ENCODE peak calls at places on chromosomes 12 and 14, in six cellular contexts. A is mesenchymal stem cell, X is neural progenitor cell, N is neuronal stem cell, P is NT2/D1, Z is Karpas-422. D is an unnamed sample.

GRCh38 chr14:52987514-52987913 is 36.7 kb upstream of the FERMT2 start:
- DNase-seq in A (no peak), X (no peak), N (no peak), P (no peak), Z (no peak), D (no peak)

GRCh38 chr12:46432325-46432724 is 59.8 kb upstream of the SLC38A2 start:
- DNase-seq in A (no peak), X (no peak), N (no peak), P (no peak), Z (no peak), D (no peak)

GRCh38 chr14:102917469-102918211 is 4.8 kb upstream of the AMN start:
- DNase-seq in A (peak), X (peak), N (no peak), P (no peak), Z (peak), D (peak)

GRCh38 chr14:98445736-98446135 is 826.3 kb downstream of the BCL11B start:
- DNase-seq in A (no peak), X (no peak), N (no peak), P (no peak), Z (no peak), D (no peak)

GRCh38 chr12:52061470-52062166 is 8.2 kb upstream of the ATG101 start:
- DNase-seq in A (peak), X (peak), N (no peak), P (no peak), Z (no peak), D (no peak)

GRCh38 chr14:77804592-77804991 is 4.7 kb downstream of the ADCK1 start:
- DNase-seq in A (no peak), X (peak), N (no peak), P (no peak), Z (peak), D (peak)

GRCh38 chr14:36316131-36316530 is 4.3 kb downstream of the MBIP start:
- DNase-seq in A (no peak), X (no peak), N (no peak), P (no peak), Z (no peak), D (no peak)

GRCh38 chr12:98058838-98059237 is 456.6 kb upstream of the TMPO start:
- DNase-seq in A (no peak), X (peak), N (peak), P (no peak), Z (no peak), D (no peak)

GRCh38 chr14:103142031-103142430 is 18.8 kb downstream of the TNFAIP2 start:
- DNase-seq in A (no peak), X (no peak), N (no peak), P (no peak), Z (peak), D (no peak)

GRCh38 chr12:97568336-97569180 is 106.0 kb downstream of the RMST start:
- DNase-seq in A (no peak), X (no peak), N (no peak), P (no peak), Z (peak), D (peak)

GRCh38 chr12:65948320-65949008 is 124.2 kb downstream of the HMGA2 start:
- DNase-seq in A (peak), X (peak), N (no peak), P (no peak), Z (no peak), D (peak)

GRCh38 chr12:22333751-22334695 is 484 bp downstream of the ST8SIA1 start:
- DNase-seq in A (no peak), X (peak), N (peak), P (peak), Z (no peak), D (no peak)
- H3K9ac ChIP-seq in A (peak), X (no peak), N (peak), P (peak), Z (no peak), D (no peak)

GRCh38 chr12:126362964-126363363 is 1297.7 kb downstream of the AACS start:
- DNase-seq in A (no peak), X (peak), N (no peak), P (no peak), Z (no peak), D (no peak)
- H3K9ac ChIP-seq in A (no peak), X (no peak), N (no peak), P (no peak), Z (no peak), D (no peak)

GRCh38 chr12:38386238-38386985 is 69.8 kb downstream of the ALG10B start:
- DNase-seq in A (no peak), X (no peak), N (no peak), P (no peak), Z (no peak), D (peak)
- H3K9ac ChIP-seq in A (no peak), X (no peak), N (no peak), P (no peak), Z (no peak), D (peak)

GRCh38 chr12:131735863-131736806 is 25.2 kb downstream of the SFSWAP start:
- DNase-seq in A (no peak), X (no peak), N (no peak), P (no peak), Z (no peak), D (no peak)

GRCh38 chr12:131738196-131738595 is 27.3 kb downstream of the SFSWAP start:
- DNase-seq in A (no peak), X (no peak), N (no peak), P (no peak), Z (no peak), D (no peak)

GRCh38 chr12:131735153-131735456 is 24.2 kb downstream of the SFSWAP start:
- DNase-seq in A (no peak), X (no peak), N (no peak), P (no peak), Z (no peak), D (no peak)

GRCh38 chr12:131736807-131737484 is 26.1 kb downstream of the SFSWAP start:
- DNase-seq in A (peak), X (no peak), N (no peak), P (no peak), Z (no peak), D (peak)

GRCh38 chr12:131737485-131737827 is 26.6 kb downstream of the SFSWAP start:
- DNase-seq in A (no peak), X (no peak), N (no peak), P (no peak), Z (no peak), D (no peak)
- H3K9ac ChIP-seq in A (no peak), X (no peak), N (no peak), P (no peak), Z (no peak), D (peak)

DNA sequence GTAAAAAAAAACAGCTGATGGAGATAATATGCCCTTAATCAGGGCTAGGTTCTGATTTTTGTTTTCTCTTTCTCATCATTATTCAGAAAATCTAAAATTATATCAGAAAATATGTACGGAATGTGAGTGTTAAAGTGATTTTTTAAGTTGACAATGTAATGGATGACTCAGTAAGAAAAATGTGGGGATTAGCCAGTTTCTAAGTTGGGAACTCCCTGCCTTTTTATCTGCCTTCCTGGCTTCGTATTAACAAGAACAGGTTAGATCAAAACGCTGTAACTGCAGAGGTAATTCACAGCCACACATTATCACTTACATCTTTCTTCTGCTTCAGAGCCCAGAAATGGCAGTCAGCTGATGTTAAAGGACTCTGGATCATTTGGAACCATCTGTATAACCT is 135.9 kb upstream of the SLC16A7 start:
- DNase-seq in A (no peak), X (no peak), N (no peak), P (no peak), Z (no peak), D (peak)
- H3K9ac ChIP-seq in A (no peak), X (no peak), N (no peak), P (no peak), Z (no peak), D (no peak)

GRCh38 chr12:108642269-108642870 is 8.7 kb upstream of the SELPLG start:
- DNase-seq in A (no peak), X (no peak), N (no peak), P (no peak), Z (peak), D (no peak)
- H3K9ac ChIP-seq in A (no peak), X (no peak), N (no peak), P (no peak), Z (peak), D (no peak)

DNA sequence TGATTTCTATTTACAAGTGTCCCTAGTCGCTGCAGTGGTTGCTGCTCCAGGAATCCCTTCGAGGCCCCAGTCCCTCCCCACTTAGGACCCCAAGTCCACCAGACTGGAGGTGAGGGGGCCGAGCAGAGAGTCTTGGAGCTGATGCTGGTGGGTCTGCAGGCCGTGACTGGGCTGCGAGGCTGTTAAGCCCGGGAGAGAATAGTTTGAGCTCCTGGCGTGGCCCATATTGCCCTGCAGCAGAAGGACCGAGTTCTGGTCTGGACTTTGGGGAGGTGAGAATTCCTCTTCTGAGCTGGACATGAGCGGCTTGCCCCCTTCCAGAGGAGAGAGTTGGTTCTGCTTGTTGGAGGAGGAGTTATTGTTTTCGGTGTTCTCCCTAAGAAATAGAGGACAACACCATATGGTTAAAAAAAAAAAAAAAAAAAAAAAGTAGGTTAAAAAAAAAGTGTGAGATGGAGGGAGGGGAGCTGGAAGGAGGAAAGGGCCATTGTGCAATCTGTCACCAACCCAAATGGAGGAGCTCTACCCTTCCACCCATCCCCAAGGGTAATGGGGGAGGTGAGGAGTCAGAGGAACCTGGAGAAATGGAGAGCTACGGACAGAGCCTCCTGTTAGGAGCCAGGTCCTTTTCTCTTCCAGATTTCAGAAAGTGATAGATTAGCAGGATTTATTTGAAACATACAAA is 2.9 kb downstream of the SIX1 start:
- DNase-seq in A (no peak), X (peak), N (peak), P (no peak), Z (no peak), D (peak)
- H3K9ac ChIP-seq in A (peak), X (no peak), N (no peak), P (no peak), Z (no peak), D (peak)

GRCh38 chr14:71049435-71050147 is 142.3 kb downstream of the PCNX1 start:
- DNase-seq in A (peak), X (no peak), N (no peak), P (no peak), Z (no peak), D (no peak)
- H3K9ac ChIP-seq in A (peak), X (no peak), N (no peak), P (no peak), Z (no peak), D (no peak)

D was measured in PC-3.